ENCODE peak calls at places on chromosomes 5 and 9, in five cellular contexts. G, T, C, R and S are unnamed samples. For H3K27me3, the result is how much of the 10 kb centered on the place peaks cover.

GRCh38 chr9:133332381-133332730 is 3.6 kb downstream of the SURF6 start:
- DNase-seq in G (no peak), T (peak), C (no peak), R (peak), S (no peak)

GRCh38 chr5:132210944-132211343 is 16.7 kb downstream of the P4HA2 start:
- DNase-seq in G (no peak), T (no peak), C (no peak), R (no peak), S (no peak)

GRCh38 chr9:108356806-108357205 is 499.0 kb downstream of the ACTL7B start:
- DNase-seq in G (no peak), T (no peak), C (no peak), R (no peak), S (no peak)

GRCh38 chr9:123689701-123690428 is 240.1 kb downstream of the DENND1A start:
- DNase-seq in G (no peak), T (no peak), C (no peak), R (no peak), S (no peak)

GRCh38 chr5:156476704-156477103 is 149.7 kb downstream of the SGCD start:
- DNase-seq in G (no peak), T (no peak), C (no peak), R (no peak), S (no peak)

GRCh38 chr5:154611341-154611767 is 133.3 kb upstream of the HAND1 start:
- DNase-seq in G (no peak), T (no peak), C (no peak), R (no peak), S (no peak)

GRCh38 chr5:90356612-90357011 is 52.9 kb downstream of the CETN3 start:
- DNase-seq in G (no peak), T (no peak), C (no peak), R (no peak), S (no peak)

GRCh38 chr9:76227165-76227564 is 167.1 kb downstream of the RFK start:
- DNase-seq in G (no peak), T (no peak), C (no peak), R (no peak), S (no peak)

GRCh38 chr5:149837680-149838269 is 106.8 kb downstream of the PDE6A start:
- DNase-seq in G (no peak), T (no peak), C (peak), R (no peak), S (peak)

GRCh38 chr5:67014957-67015400 is 181.6 kb downstream of the CD180 start:
- DNase-seq in G (no peak), T (no peak), C (peak), R (no peak), S (no peak)

GRCh38 chr5:35202319-35203111 is 27.8 kb downstream of the PRLR start:
- DNase-seq in G (peak), T (no peak), C (peak), R (no peak), S (peak)
- TF ChIP-seq CTCF in G (peak), T (no peak), C (peak), R (peak), S (peak)

GRCh38 chr5:179817071-179817840 is 3.4 kb upstream of the SQSTM1 start:
- DNase-seq in G (no peak), T (no peak), C (no peak), R (peak), S (no peak)
- H3K4me3 ChIP-seq in G (peak), T (peak), C (peak), R (peak), S (no peak)

GRCh38 chr9:126681336-126681735 is 67.6 kb downstream of the LMX1B start:
- DNase-seq in G (no peak), T (no peak), C (no peak), R (no peak), S (no peak)

GRCh38 chr9:126677188-126678084 is 63.7 kb downstream of the LMX1B start:
- DNase-seq in G (no peak), T (no peak), C (no peak), R (no peak), S (no peak)

GRCh38 chr9:126676685-126677143 is 63.0 kb downstream of the LMX1B start:
- DNase-seq in G (no peak), T (no peak), C (no peak), R (no peak), S (peak)

GRCh38 chr9:126676102-126676684 is 62.5 kb downstream of the LMX1B start:
- DNase-seq in G (no peak), T (no peak), C (no peak), R (no peak), S (no peak)

DNA sequence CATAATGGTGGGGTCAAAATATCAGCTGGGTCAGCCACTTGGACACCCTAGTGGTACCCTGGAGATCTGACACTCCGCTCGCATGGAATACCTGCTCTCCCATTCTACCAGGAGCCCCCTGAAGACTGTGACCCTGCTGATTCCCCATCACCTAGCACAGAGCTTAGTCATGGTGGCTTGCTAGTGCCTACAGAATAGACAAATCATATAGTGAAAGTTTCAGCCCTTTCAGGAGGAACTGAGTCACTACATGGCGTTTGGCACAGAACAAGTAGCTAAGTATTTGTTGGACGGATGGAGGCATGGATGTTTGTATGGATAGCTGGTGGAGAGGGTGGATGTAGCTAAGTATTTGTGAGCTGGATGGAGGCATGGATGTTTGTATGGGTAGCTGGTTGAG is 65.3 kb downstream of the LMX1B start:
- DNase-seq in G (no peak), T (no peak), C (no peak), R (no peak), S (no peak)
- H3K27me3 ChIP-seq in G (under half), T (under half), C (half or more), R (under half), S (under half)

GRCh38 chr9:35725362-35725761 is 6.6 kb downstream of the TLN1 start:
- DNase-seq in G (no peak), T (no peak), C (no peak), R (no peak), S (no peak)

GRCh38 chr9:35729101-35729500 is 2.9 kb downstream of the TLN1 start:
- DNase-seq in G (no peak), T (no peak), C (no peak), R (no peak), S (no peak)

GRCh38 chr9:35727676-35728040 is 4.3 kb downstream of the TLN1 start:
- DNase-seq in G (no peak), T (no peak), C (no peak), R (no peak), S (no peak)

GRCh38 chr9:35728041-35728971 is 3.7 kb downstream of the TLN1 start:
- DNase-seq in G (peak), T (peak), C (peak), R (no peak), S (no peak)

GRCh38 chr9:35726876-35727438 is 5.0 kb downstream of the TLN1 start:
- DNase-seq in G (no peak), T (peak), C (no peak), R (no peak), S (no peak)
- TF ChIP-seq CTCF in G (no peak), T (no peak), C (no peak), R (no peak), S (no peak)

GRCh38 chr5:181060231-181060590 is 20.1 kb downstream of the BTNL9 start:
- DNase-seq in G (no peak), T (no peak), C (no peak), R (no peak), S (no peak)

GRCh38 chr5:181058321-181058720 is 18.3 kb downstream of the BTNL9 start:
- DNase-seq in G (no peak), T (no peak), C (no peak), R (no peak), S (no peak)

GRCh38 chr5:181060924-181061323 is 20.9 kb downstream of the BTNL9 start:
- DNase-seq in G (no peak), T (no peak), C (no peak), R (no peak), S (no peak)

GRCh38 chr5:181058786-181059296 is 18.8 kb downstream of the BTNL9 start:
- DNase-seq in G (no peak), T (no peak), C (no peak), R (no peak), S (no peak)

DNA sequence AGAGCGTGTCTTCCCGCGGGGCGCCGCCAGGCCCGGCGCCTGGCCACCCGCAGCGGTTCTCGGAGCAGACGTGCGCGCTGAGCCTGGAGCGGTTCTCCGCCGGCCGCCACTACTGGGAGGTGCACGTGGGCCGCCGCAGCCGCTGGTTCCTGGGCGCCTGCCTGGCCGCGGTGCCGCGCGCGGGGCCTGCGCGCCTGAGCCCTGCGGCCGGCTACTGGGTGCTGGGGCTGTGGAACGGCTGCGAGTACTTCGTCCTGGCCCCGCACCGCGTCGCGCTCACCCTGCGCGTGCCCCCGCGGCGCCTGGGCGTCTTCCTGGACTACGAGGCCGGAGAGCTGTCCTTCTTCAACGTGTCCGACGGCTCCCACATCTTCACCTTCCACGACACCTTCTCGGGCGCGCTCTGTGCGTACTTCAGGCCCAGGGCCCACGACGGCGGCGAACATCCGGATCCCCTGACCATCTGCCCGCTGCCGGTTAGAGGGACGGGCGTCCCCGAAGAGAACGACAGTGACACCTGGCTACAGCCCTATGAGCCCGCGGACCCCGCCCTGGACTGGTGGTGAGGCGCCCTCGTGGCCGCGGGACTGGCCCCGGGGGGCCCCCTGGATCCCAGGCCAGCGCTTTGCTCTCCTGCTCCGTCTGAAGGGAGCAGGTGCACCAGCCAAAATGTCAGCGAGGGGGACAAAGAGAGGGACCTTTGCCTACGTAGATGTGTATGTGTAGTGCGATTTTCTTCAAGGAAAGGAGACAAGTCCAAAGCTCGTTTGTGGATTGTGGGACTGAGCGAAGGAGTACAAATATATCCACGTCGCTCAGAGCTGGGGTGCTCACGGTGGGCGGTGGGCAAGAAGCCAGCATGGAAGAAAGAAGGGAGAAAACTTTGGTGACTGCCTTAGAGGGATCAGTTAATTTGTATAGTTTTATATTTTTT is 19.5 kb downstream of the BTNL9 start:
- DNase-seq in G (no peak), T (no peak), C (no peak), R (no peak), S (no peak)
- H3K4me3 ChIP-seq in G (no peak), T (no peak), C (peak), R (no peak), S (no peak)

GRCh38 chr9:130917171-130917960 is 20.8 kb upstream of the QRFP start:
- DNase-seq in G (no peak), T (no peak), C (no peak), R (no peak), S (no peak)
- H3K27me3 ChIP-seq in G (under half), T (under half), C (under half), R (under half), S (under half)

DNA sequence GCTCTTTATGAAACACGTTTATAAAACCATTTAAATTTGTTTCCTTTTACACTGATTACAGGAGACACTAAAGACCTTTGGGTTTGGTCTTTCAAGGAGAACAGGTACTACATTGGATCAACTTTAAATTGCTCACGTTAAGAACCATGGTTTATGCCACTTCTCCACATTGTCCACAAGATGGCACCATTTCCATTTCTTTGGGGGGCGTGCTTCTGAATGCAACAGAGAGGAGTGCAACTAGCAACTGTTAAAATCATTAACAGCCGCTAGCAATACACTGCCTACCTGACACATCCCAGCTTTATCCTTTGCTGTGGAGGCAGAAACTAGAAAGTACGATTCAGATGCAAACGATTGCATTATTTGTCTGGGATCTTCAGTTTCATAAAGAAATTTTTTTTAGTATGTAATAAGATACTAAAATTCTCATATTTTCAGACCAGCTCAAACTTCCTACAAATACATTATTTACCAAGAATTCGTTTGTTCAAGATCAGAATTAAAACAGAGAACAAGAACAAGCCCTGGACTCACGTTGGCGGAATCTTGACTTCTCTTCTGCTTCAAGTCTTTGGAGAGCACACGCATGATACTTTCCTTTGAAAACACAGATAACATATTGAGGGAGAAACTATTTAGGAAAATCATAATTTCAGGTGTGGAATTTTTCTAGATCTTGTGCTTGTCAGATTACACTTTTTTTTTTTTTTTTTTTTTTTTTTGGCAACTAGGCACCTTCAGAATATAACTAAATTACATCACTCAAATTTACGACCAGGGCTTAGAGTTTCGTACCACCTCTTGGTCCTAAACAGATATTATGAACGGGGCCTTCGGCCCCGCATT is 702 bp downstream of the CDC20B start:
- DNase-seq in G (peak), T (peak), C (peak), R (no peak), S (peak)
- TF ChIP-seq CTCF in G (peak), T (peak), C (peak), R (peak), S (peak)